ENCODE peak calls at places on chromosomes 12 and 14, in four cellular contexts. One of them, this sample, is unnamed.
A peak's percentile ranks its signal among the peaks of the same experiment; 100 is the strongest.

GRCh38 chr12:55068416-55069010 is 48.7 kb downstream of the NEUROD4 start:
- DNase-seq in foreskin keratinocyte: peak; percentile 12
- DNase-seq in transverse colon: no peak
- DNase-seq in stimulated activated CD4-positive, alpha-beta T cell treated with anti-CD3 and anti-CD28 coated beads, Interleukin-1b, Interleukin-23, amount 100 ng/mL, for 1 hour: no peak
- DNase-seq in this sample: peak; percentile 60

GRCh38 chr12:21989819-21990412 is 48.7 kb upstream of the ABCC9 start:
- DNase-seq in foreskin keratinocyte: no peak
- DNase-seq in transverse colon: no peak
- DNase-seq in stimulated activated CD4-positive, alpha-beta T cell treated with anti-CD3 and anti-CD28 coated beads, Interleukin-1b, Interleukin-23, amount 100 ng/mL, for 1 hour: no peak
- DNase-seq in this sample: peak; percentile 3

GRCh38 chr12:78540621-78541336 is 323.8 kb upstream of the SYT1 start:
- DNase-seq in foreskin keratinocyte: no peak
- DNase-seq in transverse colon: no peak
- DNase-seq in stimulated activated CD4-positive, alpha-beta T cell treated with anti-CD3 and anti-CD28 coated beads, Interleukin-1b, Interleukin-23, amount 100 ng/mL, for 1 hour: no peak
- DNase-seq in this sample: no peak

GRCh38 chr12:114976959-114977358 is 293.0 kb upstream of the TBX3 start:
- DNase-seq in foreskin keratinocyte: peak; percentile 45
- DNase-seq in stimulated activated CD4-positive, alpha-beta T cell treated with anti-CD3 and anti-CD28 coated beads, Interleukin-1b, Interleukin-23, amount 100 ng/mL, for 1 hour: no peak
- DNase-seq in transverse colon: no peak
- DNase-seq in this sample: peak; percentile 76

GRCh38 chr12:94988471-94988870 is 15.0 kb downstream of the NDUFA12 start:
- DNase-seq in transverse colon: no peak
- DNase-seq in stimulated activated CD4-positive, alpha-beta T cell treated with anti-CD3 and anti-CD28 coated beads, Interleukin-1b, Interleukin-23, amount 100 ng/mL, for 1 hour: no peak
- DNase-seq in foreskin keratinocyte: no peak
- DNase-seq in this sample: no peak

GRCh38 chr14:89319687-89320086 is 97.3 kb downstream of the FOXN3 start:
- DNase-seq in stimulated activated CD4-positive, alpha-beta T cell treated with anti-CD3 and anti-CD28 coated beads, Interleukin-1b, Interleukin-23, amount 100 ng/mL, for 1 hour: no peak
- DNase-seq in transverse colon: no peak
- DNase-seq in foreskin keratinocyte: no peak
- DNase-seq in this sample: no peak

GRCh38 chr12:115857923-115858322 is 419.6 kb downstream of the MED13L start:
- DNase-seq in stimulated activated CD4-positive, alpha-beta T cell treated with anti-CD3 and anti-CD28 coated beads, Interleukin-1b, Interleukin-23, amount 100 ng/mL, for 1 hour: no peak
- DNase-seq in foreskin keratinocyte: no peak
- DNase-seq in transverse colon: no peak
- DNase-seq in this sample: no peak

GRCh38 chr14:90487031-90487430 is 90.2 kb downstream of the CALM1 start:
- DNase-seq in transverse colon: no peak
- DNase-seq in stimulated activated CD4-positive, alpha-beta T cell treated with anti-CD3 and anti-CD28 coated beads, Interleukin-1b, Interleukin-23, amount 100 ng/mL, for 1 hour: no peak
- DNase-seq in foreskin keratinocyte: no peak
- DNase-seq in this sample: no peak

GRCh38 chr14:33951183-33951840 is 438 bp upstream of the EGLN3 start:
- DNase-seq in transverse colon: no peak
- DNase-seq in foreskin keratinocyte: no peak
- DNase-seq in stimulated activated CD4-positive, alpha-beta T cell treated with anti-CD3 and anti-CD28 coated beads, Interleukin-1b, Interleukin-23, amount 100 ng/mL, for 1 hour: no peak
- DNase-seq in this sample: no peak

GRCh38 chr14:22131749-22132476 is 457.1 kb downstream of the DAD1 start:
- DNase-seq in stimulated activated CD4-positive, alpha-beta T cell treated with anti-CD3 and anti-CD28 coated beads, Interleukin-1b, Interleukin-23, amount 100 ng/mL, for 1 hour: peak; percentile 11
- DNase-seq in transverse colon: peak; percentile 30
- DNase-seq in foreskin keratinocyte: no peak
- DNase-seq in this sample: no peak

GRCh38 chr14:85175556-85175955 is 354.4 kb upstream of the FLRT2 start:
- DNase-seq in stimulated activated CD4-positive, alpha-beta T cell treated with anti-CD3 and anti-CD28 coated beads, Interleukin-1b, Interleukin-23, amount 100 ng/mL, for 1 hour: no peak
- DNase-seq in transverse colon: no peak
- DNase-seq in foreskin keratinocyte: no peak
- DNase-seq in this sample: no peak

GRCh38 chr14:61444215-61444768 is 122.9 kb downstream of the PRKCH start:
- DNase-seq in stimulated activated CD4-positive, alpha-beta T cell treated with anti-CD3 and anti-CD28 coated beads, Interleukin-1b, Interleukin-23, amount 100 ng/mL, for 1 hour: no peak
- DNase-seq in transverse colon: peak; percentile 38
- DNase-seq in foreskin keratinocyte: no peak
- DNase-seq in this sample: no peak

GRCh38 chr14:22887990-22888378 is 5.0 kb downstream of the REM2 start:
- DNase-seq in transverse colon: peak; percentile 62
- DNase-seq in stimulated activated CD4-positive, alpha-beta T cell treated with anti-CD3 and anti-CD28 coated beads, Interleukin-1b, Interleukin-23, amount 100 ng/mL, for 1 hour: peak; percentile 53
- DNase-seq in foreskin keratinocyte: no peak
- DNase-seq in this sample: no peak

GRCh38 chr12:92122941-92123779 is 22.5 kb downstream of the BTG1 start:
- DNase-seq in transverse colon: no peak
- DNase-seq in stimulated activated CD4-positive, alpha-beta T cell treated with anti-CD3 and anti-CD28 coated beads, Interleukin-1b, Interleukin-23, amount 100 ng/mL, for 1 hour: no peak
- DNase-seq in foreskin keratinocyte: no peak
- DNase-seq in this sample: no peak

GRCh38 chr12:30730011-30730410 is 24.7 kb downstream of the CAPRIN2 start:
- DNase-seq in transverse colon: no peak
- DNase-seq in foreskin keratinocyte: no peak
- DNase-seq in stimulated activated CD4-positive, alpha-beta T cell treated with anti-CD3 and anti-CD28 coated beads, Interleukin-1b, Interleukin-23, amount 100 ng/mL, for 1 hour: no peak
- DNase-seq in this sample: no peak

GRCh38 chr12:98750511-98750910 is 105.4 kb downstream of the APAF1 start:
- DNase-seq in foreskin keratinocyte: no peak
- DNase-seq in transverse colon: no peak
- DNase-seq in stimulated activated CD4-positive, alpha-beta T cell treated with anti-CD3 and anti-CD28 coated beads, Interleukin-1b, Interleukin-23, amount 100 ng/mL, for 1 hour: no peak
- DNase-seq in this sample: no peak

GRCh38 chr14:86712176-86712575 is 1182.2 kb downstream of the FLRT2 start:
- DNase-seq in transverse colon: no peak
- DNase-seq in foreskin keratinocyte: no peak
- DNase-seq in stimulated activated CD4-positive, alpha-beta T cell treated with anti-CD3 and anti-CD28 coated beads, Interleukin-1b, Interleukin-23, amount 100 ng/mL, for 1 hour: no peak
- DNase-seq in this sample: no peak

GRCh38 chr12:57094194-57095160 is 5.6 kb downstream of the NAB2 start:
- DNase-seq in foreskin keratinocyte: no peak
- DNase-seq in stimulated activated CD4-positive, alpha-beta T cell treated with anti-CD3 and anti-CD28 coated beads, Interleukin-1b, Interleukin-23, amount 100 ng/mL, for 1 hour: no peak
- DNase-seq in transverse colon: no peak
- DNase-seq in this sample: no peak

GRCh38 chr12:124535066-124535740 is 32.2 kb downstream of the NCOR2 start:
- DNase-seq in transverse colon: no peak
- DNase-seq in stimulated activated CD4-positive, alpha-beta T cell treated with anti-CD3 and anti-CD28 coated beads, Interleukin-1b, Interleukin-23, amount 100 ng/mL, for 1 hour: no peak
- DNase-seq in foreskin keratinocyte: no peak
- DNase-seq in this sample: no peak

GRCh38 chr14:89617471-89618291 is 200.6 kb upstream of the FOXN3 start:
- DNase-seq in foreskin keratinocyte: no peak
- DNase-seq in transverse colon: peak; percentile 59
- DNase-seq in stimulated activated CD4-positive, alpha-beta T cell treated with anti-CD3 and anti-CD28 coated beads, Interleukin-1b, Interleukin-23, amount 100 ng/mL, for 1 hour: no peak
- DNase-seq in this sample: peak; percentile 14

GRCh38 chr14:59771577-59771976 is 99.0 kb downstream of the RTN1 start:
- DNase-seq in foreskin keratinocyte: no peak
- DNase-seq in transverse colon: no peak
- DNase-seq in stimulated activated CD4-positive, alpha-beta T cell treated with anti-CD3 and anti-CD28 coated beads, Interleukin-1b, Interleukin-23, amount 100 ng/mL, for 1 hour: no peak
- DNase-seq in this sample: peak; percentile 50

GRCh38 chr14:61226015-61226654 is 55.0 kb downstream of the TMEM30B start:
- DNase-seq in transverse colon: no peak
- DNase-seq in stimulated activated CD4-positive, alpha-beta T cell treated with anti-CD3 and anti-CD28 coated beads, Interleukin-1b, Interleukin-23, amount 100 ng/mL, for 1 hour: no peak
- DNase-seq in foreskin keratinocyte: no peak
- DNase-seq in this sample: no peak

GRCh38 chr12:51351913-51352532 is 5.5 kb upstream of the CELA1 start:
- DNase-seq in foreskin keratinocyte: no peak
- DNase-seq in transverse colon: peak; percentile 51
- DNase-seq in stimulated activated CD4-positive, alpha-beta T cell treated with anti-CD3 and anti-CD28 coated beads, Interleukin-1b, Interleukin-23, amount 100 ng/mL, for 1 hour: no peak
- DNase-seq in this sample: no peak

GRCh38 chr14:80135305-80136088 is 75.8 kb downstream of the DIO2 start:
- DNase-seq in transverse colon: no peak
- DNase-seq in foreskin keratinocyte: no peak
- DNase-seq in stimulated activated CD4-positive, alpha-beta T cell treated with anti-CD3 and anti-CD28 coated beads, Interleukin-1b, Interleukin-23, amount 100 ng/mL, for 1 hour: no peak
- DNase-seq in this sample: no peak

GRCh38 chr14:94769413-94770250 is at the start of gene GSC:
- DNase-seq in transverse colon: peak; percentile 17
- DNase-seq in foreskin keratinocyte: no peak
- DNase-seq in stimulated activated CD4-positive, alpha-beta T cell treated with anti-CD3 and anti-CD28 coated beads, Interleukin-1b, Interleukin-23, amount 100 ng/mL, for 1 hour: no peak
- DNase-seq in this sample: no peak

GRCh38 chr12:57887631-57888406 is 41.3 kb upstream of the CTDSP2 start:
- DNase-seq in stimulated activated CD4-positive, alpha-beta T cell treated with anti-CD3 and anti-CD28 coated beads, Interleukin-1b, Interleukin-23, amount 100 ng/mL, for 1 hour: no peak
- DNase-seq in transverse colon: peak; percentile 31
- DNase-seq in foreskin keratinocyte: peak; percentile 55
- DNase-seq in this sample: peak; percentile 50